ENCODE peak calls at places on chromosomes 5 and 9, in five cellular contexts. A is K562, P is HepG2, Y is HCT116, V is GM12878. Q is an unnamed sample.

GRCh38 chr5:142499591-142500384 is 175.0 kb upstream of the SPRY4 start:
- DNase-seq in V (no peak), Y (no peak), P (peak), A (no peak), Q (no peak)

GRCh38 chr9:95103385-95104087 is 214.0 kb downstream of the FANCC start:
- DNase-seq in V (no peak), A (no peak), Y (no peak), P (peak), Q (peak)

GRCh38 chr5:73615085-73615484 is 10.9 kb upstream of the ARHGEF28 start:
- DNase-seq in Y (no peak), A (no peak), P (no peak), V (no peak), Q (no peak)

GRCh38 chr5:177304392-177305119 is 957 bp downstream of the PRELID1 start:
- DNase-seq in V (no peak), Y (no peak), A (peak), P (peak), Q (peak)

GRCh38 chr5:67660149-67660548 is 463.6 kb upstream of the CD180 start:
- DNase-seq in P (no peak), Y (no peak), V (no peak), A (no peak), Q (no peak)

GRCh38 chr5:170681013-170681433 is 102.5 kb upstream of the GABRP start:
- DNase-seq in Y (no peak), P (no peak), V (no peak), A (no peak), Q (peak)

GRCh38 chr9:100428871-100429654 is 2.1 kb downstream of the MSANTD3 start:
- DNase-seq in Y (peak), V (no peak), P (peak), A (no peak), Q (no peak)

GRCh38 chr5:38467353-38468040 is 88.9 kb downstream of the LIFR start:
- DNase-seq in Y (no peak), V (no peak), P (no peak), A (no peak), Q (no peak)

GRCh38 chr9:7185612-7186011 is 427.8 kb downstream of the KDM4C start:
- DNase-seq in Y (peak), A (no peak), P (peak), V (no peak), Q (no peak)

GRCh38 chr9:72524820-72525539 is 3.6 kb downstream of the TMC1 start:
- DNase-seq in V (peak), A (no peak), Y (peak), P (no peak), Q (no peak)

GRCh38 chr9:132989414-132989996 is 11.0 kb downstream of the GFI1B start:
- DNase-seq in Y (no peak), P (no peak), A (no peak), V (no peak), Q (no peak)

GRCh38 chr9:99059074-99059894 is 45.6 kb upstream of the TGFBR1 start:
- DNase-seq in Y (no peak), V (peak), P (no peak), A (peak), Q (no peak)

DNA sequence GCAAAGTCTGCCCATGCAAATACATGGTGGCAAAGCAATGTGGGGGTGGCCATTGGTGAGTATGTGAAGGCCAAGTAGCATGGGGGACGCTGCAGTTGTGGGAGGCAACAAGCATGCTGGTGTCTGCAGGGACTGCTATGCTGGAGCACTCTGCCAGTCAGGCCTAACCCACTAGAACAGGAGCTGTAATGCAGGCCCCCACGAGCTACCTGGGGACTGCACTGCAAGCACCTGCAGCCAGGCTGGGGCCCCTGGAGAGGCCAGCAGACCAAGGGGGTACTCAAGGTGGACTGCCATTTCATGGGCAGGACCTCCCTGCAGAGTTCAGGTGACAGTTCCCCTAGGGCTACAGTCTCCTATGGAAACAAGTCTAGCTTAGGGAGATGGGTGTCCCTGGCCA is 183.8 kb upstream of the PDE4D start:
- DNase-seq in Y (no peak), P (no peak), A (no peak), V (no peak), Q (no peak)
- TF ChIP-seq ZBTB33 in Y (no peak), P (no peak), A (no peak), V (no peak), Q (no peak)

DNA sequence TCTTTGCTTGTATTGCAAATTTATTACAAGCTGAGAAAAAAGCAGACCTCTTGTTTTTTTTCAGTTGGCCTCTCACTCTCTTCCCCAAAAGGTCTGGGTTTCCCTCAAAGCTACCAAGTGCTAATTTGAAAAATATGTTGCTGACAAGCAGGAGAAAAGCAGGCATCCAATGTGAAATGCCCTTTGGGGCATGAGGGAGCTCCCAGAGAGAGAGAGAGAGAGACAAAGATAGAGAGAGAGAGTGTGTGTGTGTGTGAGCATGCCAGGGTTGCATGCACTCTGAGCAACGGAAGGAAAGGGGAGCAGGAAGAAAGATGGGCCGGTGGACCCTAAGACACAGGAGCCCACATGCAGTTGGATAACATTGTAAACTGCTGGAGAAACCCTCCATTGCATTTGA is 358.4 kb downstream of the TMEM38B start:
- DNase-seq in A (no peak), Y (no peak), V (no peak), P (no peak), Q (peak)
- H2AFZ ChIP-seq in A (no peak), Y (no peak), V (no peak), P (no peak), Q (no peak)

DNA sequence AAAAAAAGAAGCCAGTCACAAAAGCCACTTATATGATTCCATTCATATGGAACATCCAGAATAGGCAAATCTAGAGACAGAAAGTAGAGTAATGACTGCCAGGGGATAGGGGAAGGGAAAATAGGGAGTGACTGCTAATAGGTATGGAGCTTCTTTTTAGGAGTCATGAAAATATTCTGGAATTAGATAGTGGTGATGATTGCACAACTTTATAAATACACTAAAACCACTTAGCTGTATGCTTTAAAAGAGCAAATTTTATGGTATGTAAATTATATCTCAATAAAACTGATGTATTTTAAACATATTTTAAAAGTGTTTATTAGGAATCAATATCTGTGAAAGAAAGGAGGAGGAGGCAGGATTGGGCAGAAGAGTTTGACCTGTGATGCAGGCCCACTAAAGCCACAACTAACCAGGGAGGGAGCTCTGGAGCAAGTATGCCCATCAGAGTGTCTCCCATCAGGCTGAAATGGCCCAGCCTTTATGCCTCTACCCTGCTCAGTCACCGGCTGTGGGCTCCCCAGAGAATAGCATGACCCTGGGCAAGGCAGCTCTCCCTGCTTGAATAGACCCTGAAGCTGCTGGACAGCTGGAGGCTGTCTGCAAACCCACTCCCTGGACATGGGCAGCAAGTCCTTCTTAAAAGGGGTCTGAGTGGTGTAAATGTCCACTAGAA is 96.0 kb upstream of the SLC44A1 start:
- DNase-seq in Y (no peak), P (no peak), V (no peak), A (no peak), Q (no peak)
- TF ChIP-seq ZBTB33 in Y (no peak), P (no peak), V (no peak), A (no peak), Q (no peak)

GRCh38 chr5:79888643-79889042 is 102.4 kb downstream of the MTX3 start:
- DNase-seq in Y (no peak), V (no peak), P (no peak), A (no peak), Q (no peak)

GRCh38 chr5:79886456-79886855 is 104.6 kb downstream of the MTX3 start:
- DNase-seq in P (no peak), A (no peak), V (no peak), Y (no peak), Q (no peak)

GRCh38 chr5:79890871-79891249 is 100.2 kb downstream of the MTX3 start:
- DNase-seq in Y (no peak), V (no peak), A (no peak), P (no peak), Q (no peak)

GRCh38 chr5:79890119-79890870 is 100.8 kb downstream of the MTX3 start:
- DNase-seq in A (no peak), P (peak), V (no peak), Y (no peak), Q (no peak)

DNA sequence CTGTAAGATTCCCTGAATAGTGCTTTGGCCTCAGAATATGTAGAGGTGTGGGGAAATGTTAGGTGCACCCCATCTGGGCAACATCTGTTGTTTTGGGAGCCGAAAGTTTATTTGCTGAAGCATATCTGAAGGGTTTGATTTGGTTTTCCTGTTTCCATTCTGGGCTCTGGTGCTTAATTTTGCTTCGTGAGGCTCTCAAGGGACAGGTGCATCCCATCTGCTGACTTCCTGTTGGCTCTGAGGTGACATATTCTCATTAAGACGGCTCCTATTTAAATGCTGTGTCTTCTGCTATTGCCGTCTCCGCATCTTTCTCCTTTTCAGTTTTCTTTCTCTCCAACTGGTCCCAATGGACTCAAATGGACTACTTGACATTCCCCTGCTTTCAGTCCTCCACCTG is 104.1 kb downstream of the MTX3 start:
- DNase-seq in Y (no peak), A (no peak), P (no peak), V (peak), Q (no peak)
- H2AFZ ChIP-seq in Y (no peak), A (no peak), P (no peak), V (no peak), Q (no peak)

DNA sequence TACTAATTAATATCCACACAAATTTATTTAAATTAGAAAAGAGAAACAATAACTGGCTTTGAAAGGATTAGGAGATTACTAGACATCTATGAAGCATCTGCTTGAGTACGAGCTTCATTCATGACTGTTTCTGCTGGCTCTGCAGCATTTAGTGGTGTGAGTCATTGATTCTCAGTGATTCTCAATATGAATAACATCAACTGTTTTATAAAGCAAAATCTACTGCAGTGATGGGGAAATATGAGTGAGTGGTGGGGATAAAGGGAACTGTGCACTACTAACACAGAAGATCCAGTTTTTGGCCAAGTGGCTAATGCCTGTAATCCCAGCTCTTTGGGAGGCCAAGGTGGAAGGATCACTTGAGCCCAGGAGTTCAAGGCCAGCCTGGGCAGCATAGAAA is 8.4 kb downstream of the FNBP1 start:
- DNase-seq in P (no peak), A (no peak), V (no peak), Y (no peak), Q (no peak)
- TF ChIP-seq ZBTB33 in P (no peak), A (no peak), V (no peak), Y (no peak), Q (no peak)